ENCODE peak calls at places on chromosomes 11 and 22, in five cellular contexts. Y is cardiac fibroblast; A is CD8-positive, alpha-beta T cell; C is pancreas; F is fibroblast of lung. Z is an unnamed sample.
A peak's percentile ranks its signal among the peaks of the same experiment; 100 is the strongest.

GRCh38 chr11:59463176-59463575 is 6.4 kb downstream of the OR4D6 start:
- DNase-seq in Y (peak; percentile 31), A (no peak), C (no peak), F (no peak), Z (no peak)

GRCh38 chr11:96155627-96156378 is 187.2 kb downstream of the MAML2 start:
- DNase-seq in Y (peak; percentile 98), A (no peak), C (peak; percentile 35), F (peak; percentile 94), Z (peak; percentile 98)

GRCh38 chr11:27965559-27965958 is 142.4 kb downstream of the KIF18A start:
- DNase-seq in Y (no peak), A (no peak), C (no peak), F (no peak), Z (no peak)

GRCh38 chr11:78347956-78348355 is 69.7 kb downstream of the GAB2 start:
- DNase-seq in Y (no peak), A (no peak), C (no peak), F (no peak), Z (no peak)

GRCh38 chr22:49833340-49834007 is 5.8 kb upstream of the BRD1 start:
- DNase-seq in Y (no peak), A (no peak), C (peak; percentile 86), F (no peak), Z (no peak)

GRCh38 chr22:26835929-26836528 is 178.6 kb downstream of the MIAT start:
- DNase-seq in Y (peak; percentile 55), A (peak; percentile 30), C (peak; percentile 63), F (peak; percentile 39), Z (peak; percentile 43)

GRCh38 chr11:132920391-132921095 is 611.8 kb downstream of the OPCML start:
- DNase-seq in Y (no peak), A (no peak), C (no peak), F (no peak), Z (no peak)

GRCh38 chr22:44026630-44027511 is 2.8 kb downstream of the PARVB start:
- DNase-seq in Y (peak; percentile 77), A (peak; percentile 58), C (no peak), F (peak; percentile 57), Z (no peak)

GRCh38 chr11:47131136-47131535 is 45.5 kb downstream of the ARFGAP2 start:
- DNase-seq in Y (no peak), A (no peak), C (no peak), F (no peak), Z (no peak)

GRCh38 chr11:115716577-115717214 is 212.5 kb upstream of the CADM1 start:
- DNase-seq in Y (no peak), A (no peak), C (no peak), F (peak; percentile 29), Z (no peak)

GRCh38 chr11:3207530-3208189 is 11.0 kb downstream of the MRGPRG start:
- DNase-seq in Y (no peak), A (no peak), C (no peak), F (no peak), Z (no peak)

GRCh38 chr22:42991010-42991651 is 23.8 kb downstream of the PACSIN2 start:
- DNase-seq in Y (peak; percentile 52), A (no peak), C (peak; percentile 71), F (peak; percentile 76), Z (peak; percentile 93)

GRCh38 chr22:39491696-39492095 is 10.4 kb upstream of the MIEF1 start:
- DNase-seq in Y (no peak), A (no peak), C (no peak), F (no peak), Z (no peak)

GRCh38 chr22:45528046-45528445 is 25.4 kb downstream of the FBLN1 start:
- DNase-seq in Y (no peak), A (no peak), C (no peak), F (peak; percentile 69), Z (no peak)

GRCh38 chr22:10741210-10741609 is 4786.8 kb upstream of the OR11H1 start:
- DNase-seq in Y (no peak), A (peak; percentile 9), C (no peak), F (no peak), Z (no peak)

GRCh38 chr22:34414467-34415440 is 494.5 kb upstream of the LARGE1 start:
- DNase-seq in Y (peak; percentile 0), A (no peak), C (peak; percentile 60), F (no peak), Z (no peak)

GRCh38 chr11:108340958-108341357 is 118.1 kb downstream of the ATM start:
- DNase-seq in Y (no peak), A (no peak), C (no peak), F (no peak), Z (no peak)

GRCh38 chr11:94543695-94544581 is at the start of gene FUT4:
- DNase-seq in Y (peak; percentile 82), A (peak; percentile 70), C (peak; percentile 95), F (peak; percentile 79), Z (peak; percentile 39)

GRCh38 chr11:76672431-76673163 is 2.0 kb upstream of the LRRC32 start:
- DNase-seq in Y (peak; percentile 13), A (peak; percentile 34), C (no peak), F (no peak), Z (no peak)

GRCh38 chr11:33116535-33116934 is 44.7 kb downstream of the CSTF3 start:
- DNase-seq in Y (no peak), A (no peak), C (no peak), F (no peak), Z (no peak)

GRCh38 chr11:122773781-122774266 is 64.5 kb upstream of the CRTAM start:
- DNase-seq in Y (no peak), A (no peak), C (no peak), F (no peak), Z (no peak)

GRCh38 chr11:3982431-3982830 is 112.2 kb upstream of the RRM1 start:
- DNase-seq in Y (no peak), A (no peak), C (no peak), F (no peak), Z (peak; percentile 40)

GRCh38 chr11:100776212-100776896 is 89.3 kb downstream of the ARHGAP42 start:
- DNase-seq in Y (peak; percentile 70), A (no peak), C (no peak), F (peak; percentile 86), Z (peak; percentile 38)

GRCh38 chr11:8403310-8403709 is 139.6 kb upstream of the LMO1 start:
- DNase-seq in Y (peak; percentile 11), A (no peak), C (no peak), F (peak; percentile 21), Z (no peak)

GRCh38 chr22:45064313-45065268 is 54.8 kb upstream of the PHF21B start:
- DNase-seq in Y (peak; percentile 31), A (peak; percentile 8), C (no peak), F (peak; percentile 66), Z (peak; percentile 55)

DNA sequence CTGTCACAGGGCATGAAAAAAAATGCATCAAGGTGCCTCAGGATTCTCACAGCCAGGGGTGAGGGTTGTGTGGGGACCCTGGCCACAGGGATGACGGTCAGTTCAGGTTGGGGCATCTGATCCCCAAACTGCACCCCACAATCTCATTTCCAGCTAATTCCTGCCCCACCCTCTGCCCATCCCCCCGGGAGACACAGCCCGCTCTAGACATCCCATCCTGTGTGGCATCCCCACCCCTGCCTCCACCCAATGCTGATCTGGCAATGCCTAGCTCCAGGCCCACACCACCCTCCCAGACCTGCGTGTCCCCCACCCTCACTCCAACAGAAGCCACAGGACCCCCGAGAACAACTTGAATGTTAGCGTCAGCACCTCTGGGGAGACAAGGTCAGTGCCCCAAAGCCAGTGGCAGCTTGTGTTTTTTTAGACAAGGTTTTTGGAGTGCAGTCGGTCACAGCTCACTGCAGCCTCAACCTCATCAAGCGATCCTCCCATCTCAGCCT is 25.3 kb downstream of the TSPAN4 start:
- DNase-seq in Y (no peak), A (no peak), C (no peak), F (no peak), Z (no peak)
- TF ChIP-seq CTCF in Y (no peak), A (no peak), C (no peak), F (no peak), Z (no peak)

GRCh38 chr11:73135346-73136284 is 6.5 kb downstream of the FCHSD2 start:
- DNase-seq in Y (no peak), A (no peak), C (no peak), F (no peak), Z (no peak)

GRCh38 chr11:73139476-73140198 is 2.5 kb downstream of the FCHSD2 start:
- DNase-seq in Y (peak; percentile 69), A (no peak), C (no peak), F (peak; percentile 37), Z (peak; percentile 33)

GRCh38 chr11:73140213-73141030 is 1.7 kb downstream of the FCHSD2 start:
- DNase-seq in Y (peak; percentile 33), A (no peak), C (peak; percentile 31), F (peak; percentile 47), Z (no peak)

GRCh38 chr11:73137942-73138274 is 4.2 kb downstream of the FCHSD2 start:
- DNase-seq in Y (no peak), A (no peak), C (no peak), F (no peak), Z (no peak)

GRCh38 chr11:73137262-73137941 is 4.7 kb downstream of the FCHSD2 start:
- DNase-seq in Y (no peak), A (no peak), C (no peak), F (no peak), Z (no peak)
- TF ChIP-seq CTCF in Y (no peak), A (no peak), C (no peak), F (no peak), Z (peak; percentile 14)

DNA sequence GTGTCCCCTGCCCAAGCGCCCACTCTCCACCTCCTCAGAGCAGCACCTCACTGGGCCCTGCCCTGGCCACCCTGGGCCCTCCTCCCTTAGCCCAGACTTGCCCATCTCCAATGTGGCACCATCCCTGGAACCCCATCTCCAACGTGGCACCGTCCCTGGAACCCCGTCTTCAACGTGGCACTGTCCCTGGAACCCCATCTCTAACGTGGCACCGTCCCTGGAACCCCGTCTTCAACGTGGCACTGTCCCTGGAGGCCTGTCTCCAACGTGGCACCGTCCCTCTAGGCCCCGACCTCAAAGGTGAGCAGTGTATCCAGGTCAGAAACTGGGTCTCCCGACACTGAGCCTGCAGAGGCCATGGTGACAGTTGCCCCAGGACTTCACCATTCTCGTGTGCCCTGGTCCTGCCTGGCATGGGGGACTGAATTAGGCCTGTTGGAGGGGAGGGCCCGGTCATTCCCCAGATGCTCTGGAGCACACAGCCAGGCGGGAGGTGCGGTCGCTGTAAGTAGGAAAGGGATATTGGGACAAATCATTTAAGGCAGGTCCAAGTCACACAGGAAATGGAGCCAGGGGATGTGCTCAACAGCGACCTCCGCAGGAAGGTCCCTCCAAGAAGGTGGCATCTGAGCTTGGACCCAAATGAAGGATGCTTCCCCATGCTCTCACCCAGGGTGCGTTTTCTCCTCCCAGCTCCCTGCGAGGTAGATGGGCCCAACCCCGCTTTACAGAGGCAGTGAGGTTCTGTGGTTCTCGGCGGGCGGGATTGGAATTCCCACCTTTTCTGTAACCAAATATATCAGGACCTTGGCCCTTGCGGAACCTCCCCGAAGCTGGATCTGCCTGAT is 2.4 kb upstream of the CTSD start:
- DNase-seq in Y (no peak), A (no peak), C (no peak), F (no peak), Z (no peak)
- TF ChIP-seq CTCF in Y (no peak), A (no peak), C (no peak), F (no peak), Z (peak; percentile 46)

GRCh38 chr11:23539556-23539955 is 679.3 kb upstream of the CCDC179 start:
- DNase-seq in Y (no peak), A (no peak), C (no peak), F (peak; percentile 14), Z (no peak)

GRCh38 chr11:23542816-23543215 is 682.5 kb upstream of the CCDC179 start:
- DNase-seq in Y (no peak), A (no peak), C (no peak), F (no peak), Z (no peak)

GRCh38 chr11:23542171-23542570 is 681.9 kb upstream of the CCDC179 start:
- DNase-seq in Y (no peak), A (no peak), C (no peak), F (no peak), Z (no peak)

GRCh38 chr11:23536907-23537306 is 676.6 kb upstream of the CCDC179 start:
- DNase-seq in Y (no peak), A (no peak), C (no peak), F (no peak), Z (no peak)

GRCh38 chr11:23540101-23540561 is 679.9 kb upstream of the CCDC179 start:
- DNase-seq in Y (peak; percentile 49), A (no peak), C (peak; percentile 21), F (peak; percentile 53), Z (peak; percentile 21)
- TF ChIP-seq CTCF in Y (peak; percentile 87), A (no peak), C (peak; percentile 31), F (peak; percentile 79), Z (peak; percentile 85)